ENCODE peak calls at places on chromosomes 6 and 20, in ten cellular contexts. One of them, this sample, is unnamed.

GRCh38 chr6:39530201-39530759 is 194.9 kb downstream of the KIF6 start:
- DNase-seq in dorsolateral prefrontal cortex: no peak
- DNase-seq in stomach: no peak
- DNase-seq in lung: no peak
- DNase-seq in CD8-positive, alpha-beta memory T cell: no peak
- DNase-seq in kidney tubule cell: peak; percentile 71
- DNase-seq in astrocyte: peak; percentile 55
- DNase-seq in GDM1: no peak
- DNase-seq in EL: peak; percentile 14
- DNase-seq in esophagus squamous epithelium: no peak
- DNase-seq in this sample: no peak

GRCh38 chr6:142943746-142944125 is 1.2 kb downstream of the HIVEP2 start:
- DNase-seq in GDM1: no peak
- DNase-seq in kidney tubule cell: peak; percentile 31
- DNase-seq in CD8-positive, alpha-beta memory T cell: peak; percentile 37
- DNase-seq in lung: no peak
- DNase-seq in astrocyte: peak; percentile 27
- DNase-seq in EL: peak; percentile 44
- DNase-seq in stomach: no peak
- DNase-seq in dorsolateral prefrontal cortex: no peak
- DNase-seq in esophagus squamous epithelium: no peak
- DNase-seq in this sample: no peak

GRCh38 chr6:16676978-16677377 is 84.3 kb downstream of the ATXN1 start:
- DNase-seq in astrocyte: peak; percentile 80
- DNase-seq in GDM1: no peak
- DNase-seq in dorsolateral prefrontal cortex: no peak
- DNase-seq in esophagus squamous epithelium: no peak
- DNase-seq in CD8-positive, alpha-beta memory T cell: no peak
- DNase-seq in kidney tubule cell: peak; percentile 74
- DNase-seq in stomach: no peak
- DNase-seq in lung: no peak
- DNase-seq in EL: peak; percentile 49
- DNase-seq in this sample: no peak

GRCh38 chr20:32451340-32451681 is 93.2 kb downstream of the ASXL1 start:
- DNase-seq in EL: no peak
- DNase-seq in esophagus squamous epithelium: no peak
- DNase-seq in astrocyte: no peak
- DNase-seq in lung: no peak
- DNase-seq in kidney tubule cell: no peak
- DNase-seq in dorsolateral prefrontal cortex: no peak
- DNase-seq in GDM1: no peak
- DNase-seq in CD8-positive, alpha-beta memory T cell: no peak
- DNase-seq in stomach: no peak
- DNase-seq in this sample: no peak

GRCh38 chr6:137191670-137192069 is 18.2 kb upstream of the IL22RA2 start:
- DNase-seq in CD8-positive, alpha-beta memory T cell: no peak
- DNase-seq in dorsolateral prefrontal cortex: no peak
- DNase-seq in lung: no peak
- DNase-seq in stomach: no peak
- DNase-seq in astrocyte: no peak
- DNase-seq in EL: no peak
- DNase-seq in kidney tubule cell: no peak
- DNase-seq in esophagus squamous epithelium: no peak
- DNase-seq in GDM1: no peak
- DNase-seq in this sample: no peak

GRCh38 chr20:23289249-23289648 is 61.3 kb upstream of the NXT1 start:
- DNase-seq in lung: no peak
- DNase-seq in EL: no peak
- DNase-seq in astrocyte: no peak
- DNase-seq in CD8-positive, alpha-beta memory T cell: no peak
- DNase-seq in dorsolateral prefrontal cortex: no peak
- DNase-seq in stomach: no peak
- DNase-seq in GDM1: no peak
- DNase-seq in esophagus squamous epithelium: no peak
- DNase-seq in kidney tubule cell: no peak
- DNase-seq in this sample: no peak

GRCh38 chr6:122755901-122756300 is 23.6 kb upstream of the FABP7 start:
- DNase-seq in lung: no peak
- DNase-seq in CD8-positive, alpha-beta memory T cell: no peak
- DNase-seq in kidney tubule cell: no peak
- DNase-seq in stomach: no peak
- DNase-seq in astrocyte: no peak
- DNase-seq in dorsolateral prefrontal cortex: no peak
- DNase-seq in GDM1: no peak
- DNase-seq in EL: no peak
- DNase-seq in esophagus squamous epithelium: no peak
- DNase-seq in this sample: no peak

GRCh38 chr6:142485256-142485655 is 183.4 kb downstream of the ADGRG6 start:
- DNase-seq in CD8-positive, alpha-beta memory T cell: no peak
- DNase-seq in astrocyte: peak; percentile 35
- DNase-seq in esophagus squamous epithelium: no peak
- DNase-seq in EL: peak; percentile 62
- DNase-seq in lung: no peak
- DNase-seq in stomach: no peak
- DNase-seq in dorsolateral prefrontal cortex: no peak
- DNase-seq in GDM1: no peak
- DNase-seq in kidney tubule cell: no peak
- DNase-seq in this sample: no peak

GRCh38 chr20:3673551-3674070 is 8.2 kb downstream of the ADAM33 start:
- DNase-seq in stomach: no peak
- DNase-seq in lung: no peak
- DNase-seq in GDM1: no peak
- DNase-seq in esophagus squamous epithelium: no peak
- DNase-seq in CD8-positive, alpha-beta memory T cell: no peak
- DNase-seq in astrocyte: no peak
- DNase-seq in EL: no peak
- DNase-seq in dorsolateral prefrontal cortex: no peak
- DNase-seq in kidney tubule cell: no peak
- DNase-seq in this sample: no peak

GRCh38 chr6:147099974-147100373 is 104.2 kb upstream of the STXBP5 start:
- DNase-seq in EL: peak; percentile 89
- DNase-seq in stomach: no peak
- DNase-seq in dorsolateral prefrontal cortex: no peak
- DNase-seq in CD8-positive, alpha-beta memory T cell: no peak
- DNase-seq in lung: no peak
- DNase-seq in esophagus squamous epithelium: no peak
- DNase-seq in kidney tubule cell: peak; percentile 30
- DNase-seq in astrocyte: peak; percentile 90
- DNase-seq in GDM1: no peak
- DNase-seq in this sample: no peak

GRCh38 chr6:41546866-41547798 is 951 bp downstream of the FOXP4 start:
- DNase-seq in lung: no peak
- DNase-seq in stomach: peak; percentile 48
- DNase-seq in EL: peak; percentile 50
- DNase-seq in astrocyte: peak; percentile 26
- DNase-seq in GDM1: no peak
- DNase-seq in dorsolateral prefrontal cortex: no peak
- DNase-seq in esophagus squamous epithelium: no peak
- DNase-seq in kidney tubule cell: peak; percentile 49
- DNase-seq in CD8-positive, alpha-beta memory T cell: peak; percentile 34
- DNase-seq in this sample: no peak

GRCh38 chr20:51313275-51313898 is 229.1 kb downstream of the NFATC2 start:
- DNase-seq in stomach: no peak
- DNase-seq in lung: no peak
- DNase-seq in esophagus squamous epithelium: no peak
- DNase-seq in dorsolateral prefrontal cortex: no peak
- DNase-seq in EL: no peak
- DNase-seq in GDM1: no peak
- DNase-seq in kidney tubule cell: no peak
- DNase-seq in astrocyte: peak; percentile 20
- DNase-seq in CD8-positive, alpha-beta memory T cell: no peak
- DNase-seq in this sample: no peak

GRCh38 chr6:118398066-118398465 is 150.0 kb upstream of the PLN start:
- DNase-seq in GDM1: no peak
- DNase-seq in lung: no peak
- DNase-seq in stomach: no peak
- DNase-seq in astrocyte: no peak
- DNase-seq in CD8-positive, alpha-beta memory T cell: no peak
- DNase-seq in kidney tubule cell: no peak
- DNase-seq in esophagus squamous epithelium: no peak
- DNase-seq in EL: no peak
- DNase-seq in dorsolateral prefrontal cortex: no peak
- DNase-seq in this sample: no peak

GRCh38 chr6:35776364-35777215 is at the start of gene CLPSL2:
- DNase-seq in lung: no peak
- DNase-seq in CD8-positive, alpha-beta memory T cell: no peak
- DNase-seq in stomach: no peak
- DNase-seq in astrocyte: no peak
- DNase-seq in dorsolateral prefrontal cortex: no peak
- DNase-seq in kidney tubule cell: peak; percentile 15
- DNase-seq in GDM1: no peak
- DNase-seq in EL: peak; percentile 23
- DNase-seq in esophagus squamous epithelium: no peak
- DNase-seq in this sample: peak; percentile 79

GRCh38 chr6:116019428-116019827 is 41.3 kb downstream of the FRK start:
- DNase-seq in EL: no peak
- DNase-seq in GDM1: no peak
- DNase-seq in lung: no peak
- DNase-seq in stomach: no peak
- DNase-seq in astrocyte: no peak
- DNase-seq in CD8-positive, alpha-beta memory T cell: no peak
- DNase-seq in dorsolateral prefrontal cortex: no peak
- DNase-seq in kidney tubule cell: no peak
- DNase-seq in esophagus squamous epithelium: no peak
- DNase-seq in this sample: no peak

GRCh38 chr6:16334671-16335070 is 96.3 kb downstream of the GMPR start:
- DNase-seq in kidney tubule cell: peak; percentile 82
- DNase-seq in stomach: no peak
- DNase-seq in EL: peak; percentile 95
- DNase-seq in CD8-positive, alpha-beta memory T cell: no peak
- DNase-seq in astrocyte: peak; percentile 82
- DNase-seq in lung: peak; percentile 43
- DNase-seq in GDM1: no peak
- DNase-seq in dorsolateral prefrontal cortex: no peak
- DNase-seq in esophagus squamous epithelium: no peak
- DNase-seq in this sample: no peak

GRCh38 chr6:13272131-13273046 is 55.9 kb downstream of the TBC1D7 start:
- DNase-seq in CD8-positive, alpha-beta memory T cell: no peak
- DNase-seq in esophagus squamous epithelium: no peak
- DNase-seq in stomach: peak; percentile 40
- DNase-seq in lung: peak; percentile 51
- DNase-seq in GDM1: peak; percentile 60
- DNase-seq in astrocyte: peak; percentile 54
- DNase-seq in dorsolateral prefrontal cortex: no peak
- DNase-seq in kidney tubule cell: peak; percentile 94
- DNase-seq in EL: no peak
- DNase-seq in this sample: peak; percentile 70

GRCh38 chr6:27582928-27583725 is 110.2 kb upstream of the ZNF184 start:
- DNase-seq in dorsolateral prefrontal cortex: no peak
- DNase-seq in EL: peak; percentile 77
- DNase-seq in stomach: no peak
- DNase-seq in GDM1: no peak
- DNase-seq in kidney tubule cell: peak; percentile 81
- DNase-seq in lung: no peak
- DNase-seq in esophagus squamous epithelium: no peak
- DNase-seq in astrocyte: peak; percentile 46
- DNase-seq in CD8-positive, alpha-beta memory T cell: no peak
- DNase-seq in this sample: no peak

GRCh38 chr6:90818163-90818562 is 231.3 kb upstream of the MAP3K7 start:
- DNase-seq in esophagus squamous epithelium: no peak
- DNase-seq in astrocyte: no peak
- DNase-seq in dorsolateral prefrontal cortex: no peak
- DNase-seq in EL: no peak
- DNase-seq in CD8-positive, alpha-beta memory T cell: no peak
- DNase-seq in lung: no peak
- DNase-seq in GDM1: no peak
- DNase-seq in stomach: no peak
- DNase-seq in kidney tubule cell: no peak
- DNase-seq in this sample: no peak

GRCh38 chr6:44779130-44779826 is 391.8 kb downstream of the CDC5L start:
- DNase-seq in EL: no peak
- DNase-seq in stomach: no peak
- DNase-seq in esophagus squamous epithelium: no peak
- DNase-seq in lung: no peak
- DNase-seq in dorsolateral prefrontal cortex: no peak
- DNase-seq in GDM1: no peak
- DNase-seq in astrocyte: no peak
- DNase-seq in kidney tubule cell: no peak
- DNase-seq in CD8-positive, alpha-beta memory T cell: no peak
- DNase-seq in this sample: no peak

GRCh38 chr20:56781108-56781739 is 152.1 kb downstream of the TFAP2C start:
- DNase-seq in dorsolateral prefrontal cortex: no peak
- DNase-seq in EL: no peak
- DNase-seq in GDM1: no peak
- DNase-seq in stomach: no peak
- DNase-seq in lung: peak; percentile 45
- DNase-seq in astrocyte: no peak
- DNase-seq in kidney tubule cell: no peak
- DNase-seq in esophagus squamous epithelium: no peak
- DNase-seq in CD8-positive, alpha-beta memory T cell: no peak
- DNase-seq in this sample: no peak

GRCh38 chr6:150835620-150836019 is 29.9 kb upstream of the MTHFD1L start:
- DNase-seq in lung: no peak
- DNase-seq in dorsolateral prefrontal cortex: no peak
- DNase-seq in esophagus squamous epithelium: no peak
- DNase-seq in GDM1: no peak
- DNase-seq in CD8-positive, alpha-beta memory T cell: no peak
- DNase-seq in kidney tubule cell: peak; percentile 68
- DNase-seq in EL: no peak
- DNase-seq in astrocyte: no peak
- DNase-seq in stomach: no peak
- DNase-seq in this sample: no peak

GRCh38 chr6:170173416-170173990 is 117.4 kb downstream of the DLL1 start:
- DNase-seq in EL: no peak
- DNase-seq in lung: no peak
- DNase-seq in GDM1: no peak
- DNase-seq in dorsolateral prefrontal cortex: no peak
- DNase-seq in astrocyte: no peak
- DNase-seq in kidney tubule cell: no peak
- DNase-seq in stomach: no peak
- DNase-seq in esophagus squamous epithelium: no peak
- DNase-seq in CD8-positive, alpha-beta memory T cell: no peak
- DNase-seq in this sample: peak; percentile 16

GRCh38 chr6:12288211-12288618 is 1.9 kb upstream of the EDN1 start:
- DNase-seq in GDM1: no peak
- DNase-seq in lung: no peak
- DNase-seq in dorsolateral prefrontal cortex: no peak
- DNase-seq in kidney tubule cell: no peak
- DNase-seq in CD8-positive, alpha-beta memory T cell: no peak
- DNase-seq in stomach: peak; percentile 44
- DNase-seq in EL: no peak
- DNase-seq in astrocyte: no peak
- DNase-seq in esophagus squamous epithelium: no peak
- DNase-seq in this sample: no peak

GRCh38 chr20:3734111-3734843 is 1.8 kb downstream of the HSPA12B start:
- DNase-seq in CD8-positive, alpha-beta memory T cell: no peak
- DNase-seq in dorsolateral prefrontal cortex: no peak
- DNase-seq in kidney tubule cell: no peak
- DNase-seq in GDM1: no peak
- DNase-seq in lung: peak; percentile 61
- DNase-seq in esophagus squamous epithelium: no peak
- DNase-seq in EL: no peak
- DNase-seq in stomach: no peak
- DNase-seq in astrocyte: no peak
- DNase-seq in this sample: no peak

GRCh38 chr20:53021934-53022333 is 49.8 kb downstream of the TSHZ2 start:
- DNase-seq in GDM1: no peak
- DNase-seq in dorsolateral prefrontal cortex: no peak
- DNase-seq in kidney tubule cell: no peak
- DNase-seq in lung: no peak
- DNase-seq in CD8-positive, alpha-beta memory T cell: no peak
- DNase-seq in EL: no peak
- DNase-seq in esophagus squamous epithelium: no peak
- DNase-seq in stomach: no peak
- DNase-seq in astrocyte: peak; percentile 64
- DNase-seq in this sample: no peak

GRCh38 chr20:19806806-19807691 is 49.0 kb downstream of the RIN2 start:
- DNase-seq in GDM1: no peak
- DNase-seq in dorsolateral prefrontal cortex: no peak
- DNase-seq in kidney tubule cell: peak; percentile 63
- DNase-seq in lung: peak; percentile 40
- DNase-seq in astrocyte: peak; percentile 81
- DNase-seq in EL: peak; percentile 31
- DNase-seq in esophagus squamous epithelium: no peak
- DNase-seq in stomach: no peak
- DNase-seq in CD8-positive, alpha-beta memory T cell: no peak
- DNase-seq in this sample: no peak

GRCh38 chr6:137699036-137699683 is 167.9 kb upstream of the TNFAIP3 start:
- DNase-seq in EL: peak; percentile 43
- DNase-seq in astrocyte: no peak
- DNase-seq in GDM1: peak; percentile 61
- DNase-seq in CD8-positive, alpha-beta memory T cell: no peak
- DNase-seq in lung: no peak
- DNase-seq in stomach: no peak
- DNase-seq in esophagus squamous epithelium: no peak
- DNase-seq in dorsolateral prefrontal cortex: no peak
- DNase-seq in kidney tubule cell: peak; percentile 63
- DNase-seq in this sample: no peak

This sample was measured in B cell.